ENCODE peak calls at places on chromosomes 4 and X, in five cellular contexts. Q, X, O, J and A are unnamed samples.

GRCh38 chr4:622071-622995 is 3.0 kb upstream of the PDE6B start:
- DNase-seq in Q (no peak), X (no peak), O (no peak), J (no peak), A (no peak)

GRCh38 chr4:170794532-170794931 is 704.8 kb upstream of the AADAT start:
- DNase-seq in Q (no peak), X (no peak), O (no peak), J (no peak), A (no peak)

GRCh38 chr4:915041-915474 is 17.1 kb downstream of the GAK start:
- DNase-seq in Q (peak), X (no peak), O (no peak), J (no peak), A (peak)

GRCh38 chrX:19874391-19875050 is 12.9 kb downstream of the SH3KBP1 start:
- DNase-seq in Q (no peak), X (no peak), O (no peak), J (no peak), A (no peak)

GRCh38 chr4:106264331-106264728 is 51.7 kb downstream of the TBCK start:
- DNase-seq in Q (no peak), X (no peak), O (peak), J (no peak), A (peak)

GRCh38 chrX:39152106-39152649 is 350.9 kb downstream of the MID1IP1 start:
- DNase-seq in Q (no peak), X (no peak), O (no peak), J (no peak), A (no peak)

GRCh38 chrX:47484885-47485284 is 1.9 kb upstream of the ZNF41 start:
- DNase-seq in Q (no peak), X (no peak), O (no peak), J (no peak), A (no peak)

GRCh38 chr4:10223782-10224181 is 107.2 kb upstream of the WDR1 start:
- DNase-seq in Q (no peak), X (no peak), O (no peak), J (no peak), A (no peak)

DNA sequence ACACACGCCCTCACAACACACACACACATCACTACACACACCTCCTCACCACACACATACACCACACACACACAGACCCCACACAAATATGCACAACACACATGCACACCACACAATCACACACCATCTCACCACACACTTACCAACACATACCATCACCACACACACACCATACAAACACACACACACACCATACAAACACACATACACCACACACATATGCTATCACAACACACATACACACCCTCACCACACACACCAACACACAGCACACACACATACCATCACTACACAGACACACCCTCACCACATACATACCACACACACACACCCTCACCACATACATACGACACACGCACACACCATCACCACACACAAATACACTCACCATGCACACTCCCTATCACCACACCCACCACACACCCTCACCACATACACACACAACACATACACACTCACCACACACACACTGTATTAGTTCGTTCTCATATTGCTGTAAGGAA is 107.0 kb downstream of the DCTD start:
- DNase-seq in Q (no peak), X (no peak), O (no peak), J (no peak), A (no peak)
- TF ChIP-seq CTCF in Q (no peak), X (no peak), O (no peak), J (no peak), A (no peak)

GRCh38 chrX:145818522-145819075 is 970 bp downstream of the SLITRK2 start:
- DNase-seq in Q (no peak), X (no peak), O (no peak), J (no peak), A (no peak)
- H3K4me3 ChIP-seq in Q (peak), X (no peak), O (no peak), J (no peak), A (no peak)

GRCh38 chr4:127174731-127175130 is 458.0 kb upstream of the INTU start:
- DNase-seq in Q (no peak), X (no peak), O (no peak), J (no peak), A (no peak)
- TF ChIP-seq CTCF in Q (no peak), X (no peak), O (no peak), J (no peak), A (no peak)

GRCh38 chrX:56564182-56564885 is 907 bp downstream of the UBQLN2 start:
- DNase-seq in Q (no peak), X (peak), O (peak), J (no peak), A (peak)

GRCh38 chrX:56569378-56570061 is 6.1 kb downstream of the UBQLN2 start:
- DNase-seq in Q (no peak), X (no peak), O (peak), J (no peak), A (no peak)

GRCh38 chrX:56563231-56564116 is at the start of gene UBQLN2:
- DNase-seq in Q (peak), X (peak), O (peak), J (no peak), A (peak)

DNA sequence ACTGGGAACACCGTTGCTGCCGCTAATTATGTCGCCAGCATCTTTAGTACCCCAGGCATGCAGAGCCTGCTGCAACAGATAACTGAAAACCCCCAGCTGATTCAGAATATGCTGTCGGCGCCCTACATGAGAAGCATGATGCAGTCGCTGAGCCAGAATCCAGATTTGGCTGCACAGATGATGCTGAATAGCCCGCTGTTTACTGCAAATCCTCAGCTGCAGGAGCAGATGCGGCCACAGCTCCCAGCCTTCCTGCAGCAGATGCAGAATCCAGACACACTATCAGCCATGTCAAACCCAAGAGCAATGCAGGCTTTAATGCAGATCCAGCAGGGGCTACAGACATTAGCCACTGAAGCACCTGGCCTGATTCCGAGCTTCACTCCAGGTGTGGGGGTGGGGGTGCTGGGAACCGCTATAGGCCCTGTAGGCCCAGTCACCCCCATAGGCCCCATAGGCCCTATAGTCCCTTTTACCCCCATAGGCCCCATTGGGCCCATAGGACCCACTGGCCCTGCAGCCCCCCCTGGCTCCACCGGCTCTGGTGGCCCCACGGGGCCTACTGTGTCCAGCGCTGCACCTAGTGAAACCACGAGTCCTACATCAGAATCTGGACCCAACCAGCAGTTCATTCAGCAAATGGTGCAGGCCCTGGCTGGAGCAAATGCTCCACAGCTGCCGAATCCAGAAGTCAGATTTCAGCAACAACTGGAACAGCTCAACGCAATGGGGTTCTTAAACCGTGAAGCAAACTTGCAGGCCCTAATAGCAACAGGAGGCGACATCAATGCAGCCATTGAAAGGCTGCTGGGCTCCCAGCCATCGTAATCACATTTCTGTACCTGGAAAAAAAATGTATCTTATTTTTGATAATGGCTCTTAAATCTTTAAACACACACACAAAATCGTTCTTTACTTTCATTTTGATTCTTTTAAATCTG is 1.8 kb downstream of the UBQLN2 start:
- DNase-seq in Q (no peak), X (peak), O (peak), J (no peak), A (peak)
- H3K4me3 ChIP-seq in Q (peak), X (peak), O (peak), J (peak), A (peak)

GRCh38 chr4:173827707-173828106 is 297.7 kb upstream of the HAND2 start:
- DNase-seq in Q (no peak), X (no peak), O (no peak), J (no peak), A (peak)
- TF ChIP-seq CTCF in Q (no peak), X (no peak), O (no peak), J (peak), A (peak)

DNA sequence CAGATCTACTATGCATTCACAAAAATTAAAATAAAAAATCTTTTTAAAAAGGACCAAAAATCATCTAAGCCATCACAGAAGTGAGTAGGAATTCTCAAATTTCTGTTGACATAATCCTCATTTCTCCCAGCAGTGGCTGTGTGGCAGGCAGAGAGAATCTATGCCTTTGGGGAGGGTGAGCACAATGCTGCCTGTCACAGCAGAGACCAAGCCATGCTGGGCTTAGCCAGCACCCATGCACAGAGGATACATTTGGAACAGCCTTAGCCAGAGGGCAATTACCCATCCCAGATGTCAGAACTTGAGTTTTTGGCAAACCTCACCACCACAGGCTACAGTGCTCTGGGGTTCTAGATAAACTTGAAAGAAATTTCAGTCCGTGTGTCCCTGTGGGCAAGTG is 1274.8 kb upstream of the ADGRL3 start:
- DNase-seq in Q (no peak), X (no peak), O (no peak), J (no peak), A (no peak)
- H3K4me3 ChIP-seq in Q (no peak), X (no peak), O (no peak), J (no peak), A (no peak)

DNA sequence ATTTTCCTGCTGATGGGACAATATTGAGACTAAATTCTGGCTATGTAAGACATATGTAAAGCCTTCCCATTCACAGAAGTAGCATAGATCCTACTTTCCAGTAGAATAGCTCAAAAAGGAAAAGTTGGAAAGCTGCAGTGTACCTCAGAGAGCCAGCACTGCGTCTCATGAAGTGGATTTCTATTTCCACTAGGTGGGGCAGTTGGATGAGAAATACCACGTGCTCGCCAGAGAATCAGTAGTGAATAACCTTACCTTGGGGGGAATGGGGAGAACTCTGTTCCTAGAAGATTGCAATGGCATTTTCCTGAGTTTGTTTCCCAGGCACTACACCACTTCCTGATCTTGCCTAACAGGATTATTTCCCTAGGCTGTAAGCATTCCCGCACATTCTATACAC is 907.1 kb downstream of the FSTL5 start:
- DNase-seq in Q (no peak), X (no peak), O (no peak), J (no peak), A (no peak)
- TF ChIP-seq CTCF in Q (no peak), X (peak), O (peak), J (peak), A (peak)

GRCh38 chr4:85496146-85496849 is 21.3 kb downstream of the ARHGAP24 start:
- DNase-seq in Q (no peak), X (no peak), O (no peak), J (no peak), A (peak)
- H3K4me3 ChIP-seq in Q (no peak), X (no peak), O (no peak), J (no peak), A (peak)